ENCODE peak calls at places on chromosomes 11 and 22, in six cellular contexts. B, F, M, L, C and X are unnamed samples.

GRCh38 chr22:24501366-24502005 is 6.4 kb downstream of the UPB1 start:
- DNase-seq in B (no peak), F (no peak), M (no peak), L (no peak), C (no peak), X (no peak)

GRCh38 chr11:67492801-67493547 is 10.1 kb downstream of the AIP start:
- DNase-seq in B (no peak), F (no peak), M (no peak), L (no peak), C (no peak), X (no peak)

GRCh38 chr11:94853836-94854235 is 85.7 kb downstream of the AMOTL1 start:
- DNase-seq in B (no peak), F (no peak), M (no peak), L (no peak), C (no peak), X (no peak)

GRCh38 chr22:31346255-31346732 is at the start of gene PATZ1:
- DNase-seq in B (peak), F (peak), M (peak), L (peak), C (peak), X (peak)

GRCh38 chr11:104946907-104947306 is 21.5 kb downstream of the CASP4 start:
- DNase-seq in B (no peak), F (peak), M (no peak), L (no peak), C (no peak), X (no peak)

GRCh38 chr11:118497831-118498230 is 29.4 kb upstream of the TTC36 start:
- DNase-seq in B (no peak), F (no peak), M (no peak), L (no peak), C (no peak), X (no peak)

GRCh38 chr22:21042978-21043855 is 2.5 kb upstream of the LRRC74B start:
- DNase-seq in B (no peak), F (no peak), M (no peak), L (no peak), C (no peak), X (no peak)

GRCh38 chr22:32764330-32765116 is 37.0 kb upstream of the TIMP3 start:
- DNase-seq in B (peak), F (no peak), M (no peak), L (peak), C (no peak), X (peak)

GRCh38 chr22:36465232-36466021 is 16.0 kb downstream of the TXN2 start:
- DNase-seq in B (peak), F (peak), M (peak), L (no peak), C (peak), X (peak)

GRCh38 chr11:57425565-57426438 is 1.1 kb downstream of the SLC43A3 start:
- DNase-seq in B (peak), F (no peak), M (peak), L (peak), C (peak), X (peak)

GRCh38 chr22:35324762-35325161 is 25.1 kb downstream of the TOM1 start:
- DNase-seq in B (no peak), F (no peak), M (no peak), L (no peak), C (no peak), X (no peak)

GRCh38 chr11:132357811-132358572 is 987.6 kb downstream of the NTM start:
- DNase-seq in B (no peak), F (no peak), M (no peak), L (no peak), C (no peak), X (no peak)

GRCh38 chr11:2275334-2276279 is 5.2 kb upstream of the ASCL2 start:
- DNase-seq in B (no peak), F (no peak), M (no peak), L (no peak), C (no peak), X (peak)

GRCh38 chr11:10255388-10256125 is 38.5 kb downstream of the SBF2 start:
- DNase-seq in B (no peak), F (no peak), M (no peak), L (no peak), C (no peak), X (no peak)

GRCh38 chr11:130071211-130071712 is 1.6 kb downstream of the APLP2 start:
- DNase-seq in B (no peak), F (peak), M (no peak), L (no peak), C (no peak), X (no peak)

GRCh38 chr11:79050784-79051183 is 390.0 kb downstream of the TENM4 start:
- DNase-seq in B (no peak), F (no peak), M (no peak), L (no peak), C (no peak), X (no peak)

GRCh38 chr11:23789938-23790371 is 706.9 kb upstream of the LUZP2 start:
- DNase-seq in B (no peak), F (no peak), M (no peak), L (no peak), C (no peak), X (no peak)

GRCh38 chr22:47423861-47424820 is 661.7 kb downstream of the TBC1D22A start:
- DNase-seq in B (no peak), F (no peak), M (no peak), L (no peak), C (no peak), X (no peak)

GRCh38 chr11:72736452-72737069 is 15.6 kb downstream of the ARAP1 start:
- DNase-seq in B (no peak), F (peak), M (no peak), L (no peak), C (no peak), X (peak)

GRCh38 chr11:35248558-35249323 is 109.8 kb downstream of the CD44 start:
- DNase-seq in B (no peak), F (no peak), M (no peak), L (no peak), C (no peak), X (no peak)

GRCh38 chr11:10622957-10623787 is 54.7 kb upstream of the LYVE1 start:
- DNase-seq in B (no peak), F (no peak), M (no peak), L (no peak), C (no peak), X (peak)

GRCh38 chr22:49685116-49685515 is 142.6 kb downstream of the BRD1 start:
- DNase-seq in B (no peak), F (no peak), M (no peak), L (no peak), C (no peak), X (no peak)

GRCh38 chr11:44574620-44575287 is 9.3 kb downstream of the CD82 start:
- DNase-seq in B (no peak), F (no peak), M (no peak), L (no peak), C (no peak), X (no peak)
- H3K4me3 ChIP-seq in B (no peak), F (no peak), M (no peak), L (no peak), C (no peak), X (no peak)

GRCh38 chr22:20015187-20015625 is 1.4 kb downstream of the ARVCF start:
- DNase-seq in B (no peak), F (no peak), M (no peak), L (no peak), C (no peak), X (no peak)

GRCh38 chr22:20018001-20018400 is 1.4 kb upstream of the ARVCF start:
- DNase-seq in B (no peak), F (no peak), M (no peak), L (no peak), C (no peak), X (no peak)

GRCh38 chr22:20015971-20016733 is 471 bp downstream of the ARVCF start:
- DNase-seq in B (peak), F (no peak), M (peak), L (no peak), C (peak), X (no peak)

GRCh38 chr22:20017622-20017958 is 967 bp upstream of the ARVCF start:
- DNase-seq in B (no peak), F (no peak), M (no peak), L (no peak), C (peak), X (no peak)

GRCh38 chr22:20016734-20017621 is at the start of gene ARVCF:
- DNase-seq in B (peak), F (peak), M (peak), L (peak), C (peak), X (peak)
- H3K4me3 ChIP-seq in B (peak), F (peak), M (peak), L (peak), C (peak), X (peak)

GRCh38 chr11:27083241-27083640 is 42.6 kb downstream of the BBOX1 start:
- DNase-seq in B (no peak), F (no peak), M (no peak), L (no peak), C (no peak), X (no peak)
- H3K4me3 ChIP-seq in B (no peak), F (no peak), M (no peak), L (no peak), C (no peak), X (no peak)

DNA sequence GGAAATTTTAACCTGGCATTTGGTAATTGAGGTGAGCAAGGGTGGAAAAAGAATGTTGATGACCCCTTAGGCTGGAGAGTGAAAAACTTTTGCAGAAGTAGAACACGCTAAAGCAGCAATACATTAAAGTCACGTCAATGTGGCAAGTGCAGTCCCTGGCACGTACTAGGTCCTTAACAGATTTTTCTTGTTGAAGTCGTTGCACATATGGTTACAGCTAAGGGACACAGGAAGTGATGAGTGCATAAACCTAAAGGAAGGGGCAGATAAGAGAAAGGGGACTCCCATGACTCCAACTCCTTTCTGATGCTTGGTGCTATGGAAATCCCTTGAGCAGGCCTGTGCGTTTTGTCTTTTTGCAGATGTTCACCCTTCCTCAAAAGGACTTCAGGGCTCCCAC is 1.2 kb downstream of the ACCS start:
- DNase-seq in B (no peak), F (no peak), M (no peak), L (no peak), C (no peak), X (no peak)
- H3K4me3 ChIP-seq in B (no peak), F (peak), M (no peak), L (peak), C (no peak), X (peak)

DNA sequence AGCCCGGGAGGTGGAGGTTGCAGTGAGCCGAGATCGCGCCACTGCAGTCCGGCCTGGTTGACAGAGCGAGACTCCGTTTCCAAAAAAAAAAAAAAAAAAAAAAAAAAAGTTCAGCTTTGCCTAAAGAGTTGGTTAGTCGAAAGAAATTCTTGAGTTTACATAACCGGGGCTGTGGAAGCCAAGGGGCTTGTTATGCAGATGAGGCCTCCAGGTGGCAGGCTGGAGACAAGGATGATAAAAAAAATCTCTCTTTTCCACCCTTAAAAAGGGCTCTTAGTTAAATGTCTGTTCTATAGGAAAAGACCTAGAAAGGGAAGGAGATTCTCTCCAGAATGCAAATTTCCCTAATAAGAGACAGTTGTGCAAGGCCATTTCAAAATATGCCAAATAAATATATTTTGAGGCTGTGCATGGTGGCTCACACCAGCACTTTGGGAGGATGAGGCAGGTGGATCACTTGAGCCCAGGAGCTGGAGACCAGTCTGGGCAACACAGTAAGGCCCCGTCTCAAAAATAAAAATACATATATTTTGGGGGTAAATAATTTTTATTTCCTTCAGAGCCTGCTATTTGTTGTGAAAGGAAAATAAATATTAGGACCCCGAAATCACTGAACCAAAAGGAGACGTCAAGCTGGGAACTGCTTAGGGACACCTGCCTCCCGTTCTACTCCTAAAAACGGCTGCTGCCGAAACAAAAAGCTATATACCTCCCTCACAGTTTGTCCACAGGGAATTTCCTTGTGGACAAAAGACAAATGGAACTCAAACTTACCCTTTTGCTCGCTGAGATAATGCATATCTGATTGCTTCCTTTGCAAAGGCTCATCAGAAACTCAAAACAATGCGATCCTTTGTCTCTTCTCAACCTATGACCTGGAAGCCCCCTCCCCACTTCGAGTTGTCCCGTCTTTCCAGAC is 2.4 kb upstream of the IFITM2 start:
- DNase-seq in B (peak), F (peak), M (peak), L (no peak), C (peak), X (no peak)
- H3K4me3 ChIP-seq in B (no peak), F (no peak), M (no peak), L (no peak), C (no peak), X (no peak)

GRCh38 chr22:38944653-38945052 is 12.8 kb upstream of the APOBEC3A start:
- DNase-seq in B (no peak), F (no peak), M (no peak), L (no peak), C (no peak), X (peak)

GRCh38 chr22:38941488-38941987 is 15.9 kb upstream of the APOBEC3A start:
- DNase-seq in B (no peak), F (no peak), M (no peak), L (no peak), C (no peak), X (no peak)

GRCh38 chr22:38942702-38943101 is 14.7 kb upstream of the APOBEC3A start:
- DNase-seq in B (no peak), F (no peak), M (no peak), L (no peak), C (no peak), X (no peak)

GRCh38 chr22:38943882-38944281 is 13.5 kb upstream of the APOBEC3A start:
- DNase-seq in B (no peak), F (no peak), M (no peak), L (no peak), C (no peak), X (no peak)

GRCh38 chr22:38943181-38943580 is 14.2 kb upstream of the APOBEC3A start:
- DNase-seq in B (no peak), F (no peak), M (no peak), L (no peak), C (no peak), X (no peak)
- H3K4me3 ChIP-seq in B (no peak), F (no peak), M (no peak), L (no peak), C (no peak), X (no peak)

GRCh38 chr11:61697093-61697492 is 16.9 kb downstream of the DAGLA start:
- DNase-seq in B (no peak), F (no peak), M (peak), L (no peak), C (no peak), X (no peak)

GRCh38 chr11:61694971-61695706 is 14.9 kb downstream of the DAGLA start:
- DNase-seq in B (peak), F (no peak), M (peak), L (no peak), C (no peak), X (peak)

GRCh38 chr11:61696602-61697001 is 16.4 kb downstream of the DAGLA start:
- DNase-seq in B (no peak), F (no peak), M (no peak), L (no peak), C (no peak), X (no peak)

GRCh38 chr11:61693897-61694840 is 14.0 kb downstream of the DAGLA start:
- DNase-seq in B (no peak), F (no peak), M (no peak), L (no peak), C (no peak), X (no peak)

GRCh38 chr11:61695917-61696316 is 15.7 kb downstream of the DAGLA start:
- DNase-seq in B (peak), F (peak), M (peak), L (peak), C (peak), X (peak)
- H3K4me3 ChIP-seq in B (no peak), F (no peak), M (no peak), L (peak), C (no peak), X (peak)

DNA sequence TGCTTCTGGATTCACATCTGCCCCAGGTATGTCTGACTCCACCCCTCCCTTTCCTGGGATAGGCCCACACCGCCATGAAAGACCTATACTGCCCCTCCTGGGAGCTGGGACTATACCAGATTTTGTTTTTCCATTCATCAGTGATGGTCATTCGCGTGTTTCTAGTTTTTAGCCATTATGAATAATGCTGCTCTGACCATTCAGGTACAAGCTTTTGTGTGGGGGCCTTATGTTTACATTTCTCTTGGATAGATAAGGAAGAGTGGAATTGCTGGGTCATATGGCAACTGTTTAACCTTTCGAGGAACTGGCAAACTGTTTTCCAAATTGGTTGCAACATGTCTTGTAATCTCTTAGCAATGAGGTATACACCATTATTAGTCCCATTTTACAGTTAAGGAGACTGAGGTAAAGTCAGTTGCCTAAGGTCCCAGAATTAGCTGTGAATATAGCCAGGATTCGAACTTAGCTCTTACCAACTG is 1.2 kb upstream of the TBC1D10A start:
- DNase-seq in B (no peak), F (no peak), M (peak), L (no peak), C (no peak), X (no peak)
- H3K4me3 ChIP-seq in B (no peak), F (no peak), M (no peak), L (no peak), C (no peak), X (no peak)

GRCh38 chr11:65388731-65389130 is 2.3 kb downstream of the FRMD8 start:
- DNase-seq in B (no peak), F (no peak), M (no peak), L (no peak), C (no peak), X (no peak)
- H3K4me3 ChIP-seq in B (no peak), F (no peak), M (no peak), L (peak), C (no peak), X (no peak)